ENCODE peak calls at places on chromosomes 5 and 9, in four cellular contexts. F is OCI-LY7, W is heart right ventricle, B is heart left ventricle. Z is an unnamed sample.
A peak's percentile ranks its signal among the peaks of the same experiment; 100 is the strongest.

GRCh38 chr9:88676644-88677043 is 141.7 kb downstream of the NXNL2 start:
- DNase-seq in W (no peak), B (no peak), F (no peak), Z (no peak)

GRCh38 chr9:94759937-94760336 is 33.4 kb downstream of the AOPEP start:
- DNase-seq in F (no peak), B (no peak), W (no peak), Z (no peak)

GRCh38 chr5:153699035-153699434 is 208.6 kb downstream of the GRIA1 start:
- DNase-seq in F (no peak), B (no peak), W (no peak), Z (no peak)

GRCh38 chr5:88279584-88279983 is 10.9 kb upstream of the TMEM161B start:
- DNase-seq in B (no peak), W (no peak), F (no peak), Z (peak; percentile 11)

GRCh38 chr9:21153688-21154608 is 12.3 kb upstream of the IFNW1 start:
- DNase-seq in B (no peak), W (no peak), F (peak; percentile 4), Z (peak; percentile 17)

GRCh38 chr9:135394699-135395645 is 84.6 kb upstream of the PPP1R26 start:
- DNase-seq in W (no peak), B (no peak), F (no peak), Z (no peak)

GRCh38 chr5:1897386-1897785 is 14.7 kb upstream of the IRX4 start:
- DNase-seq in W (no peak), B (no peak), F (no peak), Z (no peak)

GRCh38 chr9:18263367-18263766 is 210.6 kb upstream of the ADAMTSL1 start:
- DNase-seq in W (no peak), F (no peak), B (no peak), Z (no peak)

GRCh38 chr9:133238272-133238850 is 29.3 kb upstream of the OBP2B start:
- DNase-seq in B (peak; percentile 93), F (no peak), W (peak; percentile 93), Z (no peak)

GRCh38 chr5:144191998-144192397 is 21.3 kb downstream of the KCTD16 start:
- DNase-seq in W (no peak), F (peak; percentile 87), B (no peak), Z (no peak)

GRCh38 chr5:163506726-163507125 is 1.3 kb downstream of the MAT2B start:
- DNase-seq in B (no peak), F (no peak), W (no peak), Z (no peak)

GRCh38 chr5:14472986-14473567 is 108.5 kb upstream of the OTULINL start:
- DNase-seq in B (no peak), W (no peak), F (no peak), Z (no peak)

GRCh38 chr5:153490124-153491085 is at the start of gene GRIA1:
- DNase-seq in F (no peak), B (no peak), W (no peak), Z (no peak)

DNA sequence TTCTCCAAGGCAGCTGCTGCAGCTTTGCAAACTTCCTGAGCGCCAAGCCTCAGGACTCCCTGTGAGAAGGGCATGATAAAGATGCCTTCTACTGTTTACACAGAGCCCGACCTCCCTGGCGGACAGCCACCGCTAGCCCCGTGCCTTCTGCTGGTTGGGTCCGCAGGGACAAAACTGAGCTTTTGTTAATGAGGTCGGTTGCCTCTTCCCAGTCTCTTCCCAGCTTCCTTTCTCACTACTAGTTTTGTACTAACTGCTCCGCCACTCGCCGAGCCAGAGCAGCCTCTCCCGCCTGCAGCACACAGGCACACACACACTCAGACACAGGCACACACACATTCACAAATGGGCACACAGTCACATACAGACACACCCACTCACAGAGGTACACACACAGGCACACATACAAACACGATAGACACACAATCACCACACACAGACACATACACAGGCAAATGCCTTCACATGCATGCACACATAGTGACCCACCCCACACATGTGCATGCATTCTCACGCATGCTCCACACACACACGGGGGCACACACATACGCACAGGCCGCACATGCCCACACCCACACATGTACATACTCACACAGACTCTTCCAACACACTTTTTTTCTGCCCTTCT is at the start of gene FREM1:
- DNase-seq in W (peak; percentile 25), F (no peak), B (peak; percentile 12), Z (peak; percentile 47)
- H3K4me3 ChIP-seq in W (peak within 1 kb of the TSS; percentile 43), F (no peak within 1 kb of the TSS), B (no peak within 1 kb of the TSS), Z (peak within 1 kb of the TSS; percentile 27)

GRCh38 chr5:170267431-170268152 is 30.0 kb downstream of the LCP2 start:
- DNase-seq in W (peak; percentile 80), F (peak; percentile 74), B (peak; percentile 79), Z (peak; percentile 29)
- H3K4me3 ChIP-seq in W (no peak overlapping the region), F (no peak overlapping the region), B (no peak overlapping the region), Z (no peak overlapping the region)

GRCh38 chr9:113578877-113579269 is 115.3 kb downstream of the RGS3 start:
- DNase-seq in W (no peak), B (no peak), F (peak; percentile 90), Z (peak; percentile 92)

GRCh38 chr9:113580041-113580953 is 116.8 kb downstream of the RGS3 start:
- DNase-seq in B (peak; percentile 75), W (peak; percentile 72), F (peak; percentile 58), Z (no peak)

GRCh38 chr9:113580954-113581311 is 117.4 kb downstream of the RGS3 start:
- DNase-seq in B (no peak), F (peak; percentile 16), W (no peak), Z (no peak)

GRCh38 chr9:113578279-113578865 is 114.8 kb downstream of the RGS3 start:
- DNase-seq in B (no peak), W (no peak), F (no peak), Z (no peak)

DNA sequence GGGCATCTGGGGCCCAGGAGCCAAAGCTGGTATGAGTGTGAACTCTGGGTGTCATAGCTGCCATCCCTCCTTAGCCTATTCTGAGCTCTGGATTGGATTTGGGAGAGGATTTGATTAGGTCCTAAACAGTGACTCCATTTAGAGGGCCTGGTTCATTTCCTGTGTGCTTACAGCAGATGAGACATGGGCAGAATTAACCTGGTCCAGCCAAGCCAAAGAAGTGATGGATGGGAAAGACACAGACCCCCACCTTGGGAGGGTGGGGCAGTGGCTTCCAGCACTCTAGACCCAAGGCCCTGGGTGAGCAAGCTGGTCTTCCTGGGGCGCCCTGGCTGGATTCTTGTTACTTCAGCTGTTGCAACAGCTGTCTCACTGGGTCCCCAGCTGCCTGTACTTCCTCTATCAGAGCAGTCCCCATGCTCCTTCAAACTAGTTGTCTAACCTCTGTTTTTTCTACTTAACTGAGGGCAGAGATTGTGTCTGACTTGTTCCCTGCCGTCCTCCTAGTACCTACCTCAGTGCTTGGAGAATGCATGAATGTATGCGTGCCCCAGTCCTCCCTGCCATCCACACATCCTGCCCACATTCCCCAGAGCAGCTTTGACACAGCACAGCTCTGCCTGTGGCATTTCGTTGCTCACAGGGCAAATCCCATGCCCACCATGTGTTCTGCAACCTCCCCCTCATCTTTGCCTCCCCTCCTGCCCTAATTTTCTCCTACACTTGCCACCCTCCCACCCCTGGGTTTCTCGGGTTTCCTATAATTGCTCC is 115.9 kb downstream of the RGS3 start:
- DNase-seq in W (no peak), F (peak; percentile 91), B (no peak), Z (no peak)
- H3K4me3 ChIP-seq in W (no peak overlapping the region), F (peak overlapping the region; percentile 52), B (no peak overlapping the region), Z (no peak overlapping the region)

DNA sequence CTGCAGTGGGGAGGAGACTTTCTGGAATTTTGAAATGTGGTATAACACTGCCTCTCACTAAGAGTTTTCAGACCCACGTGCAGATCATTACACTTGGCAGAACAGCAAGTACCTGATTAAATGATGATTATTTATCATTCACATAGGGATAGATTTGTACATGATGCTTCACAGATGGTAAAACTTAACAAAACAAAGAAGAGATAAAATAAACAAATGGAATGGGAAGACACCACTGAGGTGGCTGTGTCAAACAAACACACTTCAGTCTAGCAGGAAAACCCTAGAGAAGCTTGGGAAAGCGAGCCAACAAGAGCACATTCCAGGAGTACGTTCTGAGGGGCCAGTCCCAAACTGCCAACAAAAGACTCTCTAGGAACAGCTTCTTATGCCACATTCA is 1.8 kb downstream of the MED27 start:
- DNase-seq in B (no peak), W (no peak), F (no peak), Z (no peak)
- H3K4me3 ChIP-seq in B (no peak overlapping the region), W (peak overlapping the region; percentile 96), F (peak overlapping the region; percentile 97), Z (peak overlapping the region; percentile 80)

GRCh38 chr5:79691007-79691406 is 1.4 kb downstream of the CMYA5 start:
- DNase-seq in B (no peak), W (no peak), F (no peak), Z (no peak)
- H3K4me3 ChIP-seq in B (peak overlapping the region; percentile 19), W (peak overlapping the region; percentile 63), F (no peak overlapping the region), Z (no peak overlapping the region)

GRCh38 chr5:139457653-139458306 is 4.8 kb downstream of the ECSCR start:
- DNase-seq in F (no peak), W (no peak), B (no peak), Z (no peak)
- H3K4me3 ChIP-seq in F (no peak overlapping the region), W (no peak overlapping the region), B (no peak overlapping the region), Z (no peak overlapping the region)

DNA sequence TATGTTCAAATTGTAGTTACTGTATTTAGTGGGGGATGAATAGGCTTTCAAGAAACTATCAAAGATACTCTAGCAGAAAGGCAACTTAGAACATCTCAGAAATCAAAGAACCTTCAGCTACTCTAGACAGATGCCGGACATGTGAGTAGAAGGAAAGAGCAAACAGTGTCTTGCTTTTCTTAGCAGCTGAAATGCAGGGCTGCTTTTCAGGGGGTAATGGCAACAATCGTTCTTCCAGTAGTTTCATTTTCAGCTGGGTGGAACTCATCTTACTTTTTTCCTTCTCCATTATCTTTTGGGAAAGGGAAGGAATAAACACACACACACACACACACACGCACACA is 281.6 kb downstream of the CRB2 start:
- DNase-seq in B (no peak), W (no peak), F (no peak), Z (peak; percentile 16)
- H3K4me3 ChIP-seq in B (no peak overlapping the region), W (no peak overlapping the region), F (no peak overlapping the region), Z (peak overlapping the region; percentile 12)

GRCh38 chr9:2018764-2019548 is 3.8 kb downstream of the SMARCA2 start:
- DNase-seq in B (no peak), F (peak; percentile 19), W (no peak), Z (no peak)
- H3K4me3 ChIP-seq in B (peak overlapping the region; percentile 84), F (peak overlapping the region; percentile 91), W (peak overlapping the region; percentile 94), Z (peak overlapping the region; percentile 90)

DNA sequence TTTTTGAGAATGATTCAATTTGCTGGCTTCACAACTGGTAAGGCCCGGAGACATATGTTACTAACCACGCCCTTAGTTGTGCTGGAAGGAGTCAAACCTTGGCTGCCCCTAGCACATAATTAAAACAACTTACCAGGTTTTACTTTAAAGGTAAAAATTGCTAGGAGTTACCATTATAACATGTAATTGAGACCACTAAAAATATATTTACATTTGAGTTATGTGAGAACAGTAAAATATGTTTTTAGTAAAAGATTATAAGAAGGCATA is 435.6 kb upstream of the CDH9 start:
- DNase-seq in B (no peak), F (no peak), W (no peak), Z (no peak)
- H3K4me3 ChIP-seq in B (no peak overlapping the region), F (no peak overlapping the region), W (no peak overlapping the region), Z (no peak overlapping the region)

GRCh38 chr9:122216138-122216797 is 12.5 kb downstream of the LHX6 start:
- DNase-seq in F (no peak), W (no peak), B (no peak), Z (no peak)
- H3K4me3 ChIP-seq in F (no peak overlapping the region), W (no peak overlapping the region), B (no peak overlapping the region), Z (no peak overlapping the region)